ENCODE peak calls at places on chromosomes 12 and 14, in five cellular contexts. One of them, this sample, is unnamed.
A peak's percentile ranks its signal among the peaks of the same experiment; 100 is the strongest.

GRCh38 chr14:103528512-103529382 is at the start of gene TRMT61A:
- DNase-seq in nucleus accumbens: peak; percentile 85
- DNase-seq in hepatocyte: peak; percentile 94
- DNase-seq in activated gamma-delta T cell treated with Interleukin-2 at 50 U/mL for 16 hours: peak; percentile 66
- DNase-seq in lung microvascular endothelial cell: peak; percentile 81
- DNase-seq in this sample: peak; percentile 92

GRCh38 chr12:71947645-71948105 is 9.0 kb downstream of the TPH2 start:
- DNase-seq in nucleus accumbens: no peak
- DNase-seq in hepatocyte: peak; percentile 72
- DNase-seq in activated gamma-delta T cell treated with Interleukin-2 at 50 U/mL for 16 hours: no peak
- DNase-seq in lung microvascular endothelial cell: peak; percentile 10
- DNase-seq in this sample: peak; percentile 94

GRCh38 chr14:29486132-29486531 is 441.5 kb downstream of the PRKD1 start:
- DNase-seq in nucleus accumbens: no peak
- DNase-seq in hepatocyte: no peak
- DNase-seq in activated gamma-delta T cell treated with Interleukin-2 at 50 U/mL for 16 hours: no peak
- DNase-seq in lung microvascular endothelial cell: no peak
- DNase-seq in this sample: no peak

GRCh38 chr14:70052990-70053389 is 135.8 kb downstream of the SLC8A3 start:
- DNase-seq in nucleus accumbens: no peak
- DNase-seq in hepatocyte: peak; percentile 63
- DNase-seq in activated gamma-delta T cell treated with Interleukin-2 at 50 U/mL for 16 hours: peak; percentile 6
- DNase-seq in lung microvascular endothelial cell: peak; percentile 27
- DNase-seq in this sample: no peak

GRCh38 chr14:105272623-105273022 is 24.3 kb downstream of the BTBD6 start:
- DNase-seq in nucleus accumbens: no peak
- DNase-seq in hepatocyte: no peak
- DNase-seq in activated gamma-delta T cell treated with Interleukin-2 at 50 U/mL for 16 hours: no peak
- DNase-seq in lung microvascular endothelial cell: no peak
- DNase-seq in this sample: no peak

GRCh38 chr12:21130998-21131397 is at the start of gene SLCO1B1:
- DNase-seq in nucleus accumbens: no peak
- DNase-seq in hepatocyte: no peak
- DNase-seq in activated gamma-delta T cell treated with Interleukin-2 at 50 U/mL for 16 hours: no peak
- DNase-seq in lung microvascular endothelial cell: no peak
- DNase-seq in this sample: no peak

GRCh38 chr14:92475451-92476187 is 38.0 kb upstream of the RIN3 start:
- DNase-seq in nucleus accumbens: no peak
- DNase-seq in hepatocyte: no peak
- DNase-seq in activated gamma-delta T cell treated with Interleukin-2 at 50 U/mL for 16 hours: no peak
- DNase-seq in lung microvascular endothelial cell: peak; percentile 97
- DNase-seq in this sample: no peak

GRCh38 chr12:72330291-72330690 is 58.1 kb downstream of the TRHDE start:
- DNase-seq in nucleus accumbens: no peak
- DNase-seq in hepatocyte: peak; percentile 8
- DNase-seq in activated gamma-delta T cell treated with Interleukin-2 at 50 U/mL for 16 hours: no peak
- DNase-seq in lung microvascular endothelial cell: no peak
- DNase-seq in this sample: no peak

GRCh38 chr12:6204533-6205143 is 4.4 kb downstream of the CD9 start:
- DNase-seq in nucleus accumbens: no peak
- DNase-seq in hepatocyte: no peak
- DNase-seq in activated gamma-delta T cell treated with Interleukin-2 at 50 U/mL for 16 hours: no peak
- DNase-seq in lung microvascular endothelial cell: peak; percentile 68
- DNase-seq in this sample: no peak

GRCh38 chr14:102646615-102647014 is 54.2 kb downstream of the RCOR1 start:
- DNase-seq in nucleus accumbens: no peak
- DNase-seq in hepatocyte: no peak
- DNase-seq in activated gamma-delta T cell treated with Interleukin-2 at 50 U/mL for 16 hours: no peak
- DNase-seq in lung microvascular endothelial cell: no peak
- DNase-seq in this sample: no peak

GRCh38 chr12:34207858-34208257 is 185.6 kb downstream of the ALG10 start:
- DNase-seq in nucleus accumbens: no peak
- DNase-seq in hepatocyte: no peak
- DNase-seq in activated gamma-delta T cell treated with Interleukin-2 at 50 U/mL for 16 hours: no peak
- DNase-seq in lung microvascular endothelial cell: no peak
- DNase-seq in this sample: no peak